ENCODE peak calls at places on chromosomes 11 and 22, in five cellular contexts. Z is body of pancreas, B is astrocyte of the spinal cord, S is K562, I is IMR-90. N is an unnamed sample.

GRCh38 chr22:49577168-49578060 is 250.3 kb downstream of the BRD1 start:
- DNase-seq in Z (no peak), B (no peak), S (no peak), I (no peak), N (no peak)

GRCh38 chr22:20494978-20495860 is at the start of gene KLHL22:
- DNase-seq in Z (peak), B (peak), S (no peak), I (peak), N (peak)

GRCh38 chr11:100741866-100742625 is 55.0 kb downstream of the ARHGAP42 start:
- DNase-seq in Z (no peak), B (no peak), S (no peak), I (peak), N (no peak)

GRCh38 chr11:68857037-68857586 is 15.4 kb upstream of the CPT1A start:
- DNase-seq in Z (no peak), B (no peak), S (no peak), I (no peak), N (no peak)

GRCh38 chr22:35380013-35380412 is 883 bp upstream of the HMOX1 start:
- DNase-seq in Z (no peak), B (no peak), S (no peak), I (peak), N (no peak)

GRCh38 chr11:3860360-3860759 is 4.9 kb downstream of the STIM1 start:
- DNase-seq in Z (no peak), B (peak), S (no peak), I (peak), N (peak)

GRCh38 chr11:129267716-129268115 is 75.6 kb upstream of the ARHGAP32 start:
- DNase-seq in Z (no peak), B (no peak), S (no peak), I (no peak), N (no peak)

GRCh38 chr11:128251140-128251539 is 336.2 kb downstream of the ETS1 start:
- DNase-seq in Z (no peak), B (peak), S (no peak), I (peak), N (peak)

GRCh38 chr22:30288414-30289125 is 735 bp downstream of the CASTOR1 start:
- DNase-seq in Z (no peak), B (no peak), S (no peak), I (no peak), N (no peak)

GRCh38 chr11:21928834-21929233 is 264.1 kb upstream of the ANO5 start:
- DNase-seq in Z (no peak), B (no peak), S (no peak), I (no peak), N (no peak)

GRCh38 chr11:15896026-15896425 is 460.3 kb downstream of the SOX6 start:
- DNase-seq in Z (no peak), B (no peak), S (no peak), I (no peak), N (no peak)

GRCh38 chr22:49942565-49943404 is 17.8 kb upstream of the PIM3 start:
- DNase-seq in Z (no peak), B (no peak), S (no peak), I (no peak), N (no peak)

GRCh38 chr11:80993561-80993960 is 1552.7 kb upstream of the TENM4 start:
- DNase-seq in Z (no peak), B (peak), S (no peak), I (no peak), N (peak)

GRCh38 chr22:35376728-35377472 is 4.0 kb upstream of the HMOX1 start:
- DNase-seq in Z (peak), B (peak), S (peak), I (peak), N (peak)

GRCh38 chr11:60214386-60214785 is 28.6 kb downstream of the MS4A4E start:
- DNase-seq in Z (no peak), B (no peak), S (no peak), I (no peak), N (no peak)

GRCh38 chr11:63680842-63681207 is 475 bp upstream of the RTN3 start:
- DNase-seq in Z (no peak), B (no peak), S (peak), I (no peak), N (no peak)

GRCh38 chr11:12123177-12123576 is 12.8 kb downstream of the MICAL2 start:
- DNase-seq in Z (no peak), B (no peak), S (no peak), I (peak), N (peak)

GRCh38 chr11:115717215-115717584 is 213.0 kb upstream of the CADM1 start:
- DNase-seq in Z (no peak), B (no peak), S (no peak), I (peak), N (no peak)

GRCh38 chr22:49412236-49412635 is 415.4 kb downstream of the BRD1 start:
- DNase-seq in Z (no peak), B (no peak), S (no peak), I (no peak), N (no peak)

GRCh38 chr11:18493310-18493709 is 33.4 kb downstream of the TSG101 start:
- DNase-seq in Z (no peak), B (no peak), S (no peak), I (no peak), N (no peak)

GRCh38 chr11:18501629-18502028 is 25.1 kb downstream of the TSG101 start:
- DNase-seq in Z (no peak), B (no peak), S (no peak), I (no peak), N (peak)

GRCh38 chr11:18495268-18495667 is 31.5 kb downstream of the TSG101 start:
- DNase-seq in Z (no peak), B (no peak), S (no peak), I (no peak), N (no peak)

GRCh38 chr11:18495703-18496102 is 31.0 kb downstream of the TSG101 start:
- DNase-seq in Z (no peak), B (no peak), S (no peak), I (no peak), N (no peak)

GRCh38 chr11:18498039-18498438 is 28.7 kb downstream of the TSG101 start:
- DNase-seq in Z (no peak), B (no peak), S (no peak), I (no peak), N (no peak)
- TF ChIP-seq CTCF in Z (no peak), B (no peak), S (no peak), I (no peak), N (no peak)

GRCh38 chr22:44180706-44181032 is at the start of gene PARVG:
- DNase-seq in Z (no peak), B (no peak), S (no peak), I (no peak), N (peak)
- H3K4me3 ChIP-seq in Z (no peak), B (no peak), S (no peak), I (no peak), N (no peak)

GRCh38 chr11:93089474-93090102 is 108.2 kb downstream of the SLC36A4 start:
- DNase-seq in Z (peak), B (peak), S (peak), I (peak), N (peak)
- TF ChIP-seq CTCF in Z (peak), B (peak), S (peak), I (peak), N (peak)

GRCh38 chr11:90218606-90219005 is 4.2 kb downstream of the CHORDC1 start:
- DNase-seq in Z (no peak), B (no peak), S (peak), I (no peak), N (no peak)

GRCh38 chr11:90219438-90219837 is 3.4 kb downstream of the CHORDC1 start:
- DNase-seq in Z (no peak), B (no peak), S (no peak), I (no peak), N (no peak)

GRCh38 chr11:90222459-90223247 is at the start of gene CHORDC1:
- DNase-seq in Z (peak), B (peak), S (peak), I (peak), N (peak)

GRCh38 chr11:90222152-90222458 is 744 bp downstream of the CHORDC1 start:
- DNase-seq in Z (no peak), B (no peak), S (no peak), I (no peak), N (peak)

GRCh38 chr11:90220391-90220790 is 2.5 kb downstream of the CHORDC1 start:
- DNase-seq in Z (no peak), B (peak), S (no peak), I (peak), N (peak)
- H3K4me3 ChIP-seq in Z (no peak), B (no peak), S (peak), I (peak), N (no peak)

DNA sequence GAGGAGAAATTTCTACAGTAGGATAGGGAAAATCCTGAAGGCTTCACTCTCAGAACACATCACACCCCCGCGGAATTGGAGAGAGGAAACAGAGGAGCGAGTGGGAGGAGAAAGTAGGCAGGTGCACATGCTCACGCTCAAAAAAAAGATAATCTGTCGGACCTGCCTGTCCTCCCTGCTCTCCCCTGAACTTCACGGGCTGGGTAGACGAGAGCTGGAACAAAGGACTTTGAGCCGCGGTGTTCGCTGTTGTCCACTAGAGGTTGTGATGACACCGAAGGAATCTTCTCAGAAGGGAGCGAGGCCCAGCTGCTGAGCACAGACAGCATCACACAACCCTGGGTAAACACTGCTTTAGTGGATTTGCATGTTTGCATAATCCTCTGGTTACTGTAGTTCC is 5.0 kb downstream of the SEZ6L start:
- DNase-seq in Z (peak), B (no peak), S (peak), I (no peak), N (no peak)
- TF ChIP-seq CTCF in Z (no peak), B (no peak), S (peak), I (no peak), N (no peak)

GRCh38 chr11:46240371-46240770 is 37.1 kb upstream of the CREB3L1 start:
- DNase-seq in Z (no peak), B (no peak), S (no peak), I (no peak), N (no peak)
- H3K4me3 ChIP-seq in Z (no peak), B (no peak), S (no peak), I (no peak), N (no peak)

GRCh38 chr11:64849600-64850356 is 5.3 kb upstream of the CDC42BPG start:
- DNase-seq in Z (no peak), B (no peak), S (no peak), I (no peak), N (no peak)

GRCh38 chr11:64848214-64848778 is 3.8 kb upstream of the CDC42BPG start:
- DNase-seq in Z (no peak), B (no peak), S (peak), I (no peak), N (no peak)

GRCh38 chr11:64850979-64851567 is 6.6 kb upstream of the CDC42BPG start:
- DNase-seq in Z (no peak), B (no peak), S (peak), I (no peak), N (no peak)

GRCh38 chr11:64846998-64847666 is 2.7 kb upstream of the CDC42BPG start:
- DNase-seq in Z (peak), B (peak), S (peak), I (peak), N (peak)

GRCh38 chr11:64848779-64849599 is 4.5 kb upstream of the CDC42BPG start:
- DNase-seq in Z (peak), B (no peak), S (peak), I (no peak), N (no peak)
- TF ChIP-seq CTCF in Z (peak), B (peak), S (peak), I (no peak), N (peak)

DNA sequence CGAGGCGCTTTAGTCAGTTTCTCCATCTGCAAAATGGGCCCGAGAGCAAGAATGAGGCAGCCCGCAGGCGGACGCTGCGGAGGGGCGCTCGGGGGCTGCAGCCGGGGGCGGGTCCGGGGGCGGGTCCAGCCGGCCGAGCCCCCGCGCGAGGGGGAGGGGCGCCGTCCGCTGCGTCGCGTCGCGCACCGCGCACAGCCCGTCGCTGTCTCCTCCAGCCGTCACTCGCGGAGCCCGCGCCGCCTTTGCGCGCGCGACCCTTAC is 282 bp downstream of the PC start:
- DNase-seq in Z (no peak), B (no peak), S (no peak), I (no peak), N (no peak)
- H3K4me3 ChIP-seq in Z (no peak), B (peak), S (peak), I (peak), N (peak)

DNA sequence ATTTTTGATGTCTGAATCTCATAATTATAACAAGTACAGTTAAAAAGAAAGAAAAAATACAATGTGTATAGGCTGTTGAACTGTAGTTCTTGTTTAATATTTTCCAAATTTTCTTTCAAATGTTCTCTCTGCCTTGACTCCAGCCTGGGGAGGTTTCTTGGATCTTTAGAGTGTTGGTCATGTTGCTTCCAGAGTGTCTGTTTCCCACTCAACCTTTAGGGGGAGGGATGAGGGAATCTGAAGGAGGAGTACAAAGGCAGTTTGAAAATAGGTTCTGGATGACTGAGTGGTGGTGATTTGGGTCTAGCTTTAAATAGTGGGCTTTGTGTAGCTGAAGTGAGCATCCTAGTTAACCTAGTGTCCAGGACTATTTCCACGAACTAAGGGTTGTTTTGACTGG is 2.0 kb downstream of the CTNND1 start:
- DNase-seq in Z (no peak), B (peak), S (peak), I (peak), N (peak)
- TF ChIP-seq CTCF in Z (peak), B (peak), S (peak), I (peak), N (peak)

N was measured in choroid plexus epithelial cell.